ENCODE peak calls at places on chromosomes 2 and 18, in four cellular contexts. One of them, this sample, is unnamed.

GRCh38 chr2:111119847-111120252 is 864 bp upstream of the BCL2L11 start:
- DNase-seq in brain microvascular endothelial cell: no peak
- DNase-seq in cardiac muscle cell: no peak
- DNase-seq in A549: no peak
- DNase-seq in this sample: no peak

GRCh38 chr18:21110667-21111350 is 804 bp downstream of the ROCK1 start:
- DNase-seq in cardiac muscle cell: peak
- DNase-seq in brain microvascular endothelial cell: peak
- DNase-seq in A549: peak
- DNase-seq in this sample: peak

GRCh38 chr2:29066989-29067605 is 7.2 kb downstream of the PCARE start:
- DNase-seq in cardiac muscle cell: no peak
- DNase-seq in A549: no peak
- DNase-seq in brain microvascular endothelial cell: no peak
- DNase-seq in this sample: no peak

GRCh38 chr18:55477537-55478300 is 110.3 kb downstream of the TCF4 start:
- DNase-seq in cardiac muscle cell: peak
- DNase-seq in brain microvascular endothelial cell: no peak
- DNase-seq in A549: no peak
- DNase-seq in this sample: no peak

GRCh38 chr2:105827351-105828096 is 82.8 kb downstream of the NCK2 start:
- DNase-seq in A549: no peak
- DNase-seq in brain microvascular endothelial cell: no peak
- DNase-seq in cardiac muscle cell: no peak
- DNase-seq in this sample: no peak

GRCh38 chr2:217804786-217805678 is 197.8 kb downstream of the TNS1 start:
- DNase-seq in cardiac muscle cell: no peak
- DNase-seq in A549: no peak
- DNase-seq in brain microvascular endothelial cell: no peak
- DNase-seq in this sample: no peak

GRCh38 chr2:129885735-129886134 is 93.7 kb upstream of the RAB6C start:
- DNase-seq in cardiac muscle cell: peak
- DNase-seq in brain microvascular endothelial cell: no peak
- DNase-seq in A549: no peak
- DNase-seq in this sample: no peak

GRCh38 chr2:159695798-159696448 is 16.4 kb upstream of the MARCHF7 start:
- DNase-seq in brain microvascular endothelial cell: no peak
- DNase-seq in A549: no peak
- DNase-seq in cardiac muscle cell: no peak
- DNase-seq in this sample: no peak

GRCh38 chr2:231960810-231961348 is 634 bp upstream of the DIS3L2 start:
- DNase-seq in A549: no peak
- DNase-seq in brain microvascular endothelial cell: no peak
- DNase-seq in cardiac muscle cell: no peak
- DNase-seq in this sample: no peak

GRCh38 chr2:2731101-2731850 is 400.2 kb upstream of the MYT1L start:
- DNase-seq in brain microvascular endothelial cell: no peak
- DNase-seq in cardiac muscle cell: no peak
- DNase-seq in A549: no peak
- DNase-seq in this sample: no peak

GRCh38 chr2:47636176-47636575 is 146.8 kb upstream of the MSH6 start:
- DNase-seq in cardiac muscle cell: no peak
- DNase-seq in A549: no peak
- DNase-seq in brain microvascular endothelial cell: no peak
- DNase-seq in this sample: no peak

GRCh38 chr2:88765154-88765948 is 73.9 kb downstream of the RPIA start:
- DNase-seq in cardiac muscle cell: peak
- DNase-seq in brain microvascular endothelial cell: no peak
- DNase-seq in A549: peak
- DNase-seq in this sample: peak

GRCh38 chr2:111200333-111200879 is 79.7 kb downstream of the BCL2L11 start:
- DNase-seq in A549: no peak
- DNase-seq in brain microvascular endothelial cell: no peak
- DNase-seq in cardiac muscle cell: no peak
- DNase-seq in this sample: no peak

GRCh38 chr2:214193943-214194342 is 216.9 kb upstream of the VWC2L start:
- DNase-seq in brain microvascular endothelial cell: peak
- DNase-seq in cardiac muscle cell: no peak
- DNase-seq in A549: no peak
- DNase-seq in this sample: no peak

GRCh38 chr2:237742191-237742590 is 56.4 kb upstream of the RBM44 start:
- DNase-seq in brain microvascular endothelial cell: no peak
- DNase-seq in cardiac muscle cell: no peak
- DNase-seq in A549: no peak
- DNase-seq in this sample: no peak

GRCh38 chr2:206328979-206329378 is 54.5 kb downstream of the ZDBF2 start:
- DNase-seq in brain microvascular endothelial cell: no peak
- DNase-seq in cardiac muscle cell: no peak
- DNase-seq in A549: no peak
- DNase-seq in this sample: no peak

GRCh38 chr2:95284886-95285541 is 10.8 kb downstream of the PROM2 start:
- DNase-seq in brain microvascular endothelial cell: no peak
- DNase-seq in cardiac muscle cell: no peak
- DNase-seq in A549: no peak
- DNase-seq in this sample: no peak

GRCh38 chr2:16214861-16215260 is 274.5 kb downstream of the MYCN start:
- DNase-seq in brain microvascular endothelial cell: no peak
- DNase-seq in cardiac muscle cell: no peak
- DNase-seq in A549: no peak
- DNase-seq in this sample: no peak

GRCh38 chr2:101518470-101519172 is 43.7 kb upstream of the RFX8 start:
- DNase-seq in cardiac muscle cell: peak
- DNase-seq in A549: peak
- DNase-seq in brain microvascular endothelial cell: peak
- DNase-seq in this sample: no peak

GRCh38 chr2:232120911-232121310 is 159.4 kb downstream of the DIS3L2 start:
- DNase-seq in A549: no peak
- DNase-seq in cardiac muscle cell: peak
- DNase-seq in brain microvascular endothelial cell: no peak
- DNase-seq in this sample: no peak

GRCh38 chr2:157891630-157892016 is 15.5 kb upstream of the ACVR1 start:
- DNase-seq in A549: no peak
- DNase-seq in brain microvascular endothelial cell: no peak
- DNase-seq in cardiac muscle cell: no peak
- DNase-seq in this sample: no peak

GRCh38 chr2:191199929-191200328 is 45.3 kb upstream of the MYO1B start:
- DNase-seq in cardiac muscle cell: no peak
- DNase-seq in brain microvascular endothelial cell: no peak
- DNase-seq in A549: no peak
- DNase-seq in this sample: no peak

GRCh38 chr2:191190439-191190838 is 39.6 kb upstream of the STAT4 start:
- DNase-seq in cardiac muscle cell: no peak
- DNase-seq in brain microvascular endothelial cell: no peak
- DNase-seq in A549: no peak
- DNase-seq in this sample: no peak

GRCh38 chr2:191190861-191191552 is 40.2 kb upstream of the STAT4 start:
- DNase-seq in A549: no peak
- DNase-seq in brain microvascular endothelial cell: no peak
- DNase-seq in cardiac muscle cell: no peak
- DNase-seq in this sample: no peak

GRCh38 chr2:191198271-191198670 is 46.9 kb upstream of the MYO1B start:
- DNase-seq in cardiac muscle cell: no peak
- DNase-seq in A549: no peak
- DNase-seq in brain microvascular endothelial cell: no peak
- DNase-seq in this sample: no peak

GRCh38 chr2:191195021-191195420 is 44.2 kb upstream of the STAT4 start:
- DNase-seq in brain microvascular endothelial cell: no peak
- DNase-seq in A549: no peak
- DNase-seq in cardiac muscle cell: no peak
- DNase-seq in this sample: no peak
- H3K27ac ChIP-seq in brain microvascular endothelial cell: no peak
- H3K27ac ChIP-seq in A549: no peak
- H3K27ac ChIP-seq in cardiac muscle cell: no peak
- H3K27ac ChIP-seq in this sample: no peak

DNA sequence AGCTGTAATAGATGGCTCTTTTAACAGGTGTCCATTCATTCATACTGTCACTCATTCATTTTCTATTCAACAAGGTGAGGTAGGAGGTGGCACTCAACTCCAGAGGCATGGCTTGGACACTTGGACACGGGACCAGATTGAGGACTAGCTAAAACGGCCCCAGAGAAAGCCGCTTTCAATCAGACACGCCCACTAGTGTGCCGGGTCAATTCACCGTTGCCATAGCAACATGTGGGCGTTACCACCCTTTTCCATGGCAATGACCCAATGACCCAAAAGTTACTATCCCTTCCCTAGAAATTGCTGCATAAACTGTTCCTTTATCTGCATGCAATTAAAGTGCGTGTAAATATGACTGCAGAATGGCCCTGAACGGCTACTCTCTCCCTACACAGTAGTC is 49.2 kb upstream of the LGALSL start:
- DNase-seq in cardiac muscle cell: peak
- DNase-seq in A549: no peak
- DNase-seq in brain microvascular endothelial cell: no peak
- DNase-seq in this sample: no peak
- H3K27ac ChIP-seq in cardiac muscle cell: no peak
- H3K27ac ChIP-seq in A549: no peak
- H3K27ac ChIP-seq in brain microvascular endothelial cell: no peak
- H3K27ac ChIP-seq in this sample: peak

GRCh38 chr2:85598594-85599340 is 3.2 kb downstream of the RNF181 start:
- DNase-seq in cardiac muscle cell: no peak
- DNase-seq in A549: no peak
- DNase-seq in brain microvascular endothelial cell: no peak
- DNase-seq in this sample: no peak

GRCh38 chr2:85594715-85595377 is 699 bp upstream of the RNF181 start:
- DNase-seq in cardiac muscle cell: no peak
- DNase-seq in A549: no peak
- DNase-seq in brain microvascular endothelial cell: no peak
- DNase-seq in this sample: no peak

GRCh38 chr2:85597241-85597640 is 1.7 kb downstream of the RNF181 start:
- DNase-seq in A549: no peak
- DNase-seq in brain microvascular endothelial cell: no peak
- DNase-seq in cardiac muscle cell: no peak
- DNase-seq in this sample: no peak

GRCh38 chr2:85595378-85596232 is at the start of gene RNF181:
- DNase-seq in cardiac muscle cell: peak
- DNase-seq in A549: peak
- DNase-seq in brain microvascular endothelial cell: peak
- DNase-seq in this sample: peak

GRCh38 chr2:85596486-85597143 is 1.1 kb downstream of the RNF181 start:
- DNase-seq in A549: no peak
- DNase-seq in brain microvascular endothelial cell: no peak
- DNase-seq in cardiac muscle cell: no peak
- DNase-seq in this sample: no peak
- H3K27ac ChIP-seq in A549: peak
- H3K27ac ChIP-seq in brain microvascular endothelial cell: no peak
- H3K27ac ChIP-seq in cardiac muscle cell: peak
- H3K27ac ChIP-seq in this sample: no peak

GRCh38 chr2:70536517-70537060 is 17.0 kb downstream of the TGFA start:
- DNase-seq in cardiac muscle cell: no peak
- DNase-seq in brain microvascular endothelial cell: no peak
- DNase-seq in A549: no peak
- DNase-seq in this sample: no peak

GRCh38 chr2:70532244-70532935 is 21.2 kb downstream of the TGFA start:
- DNase-seq in A549: no peak
- DNase-seq in brain microvascular endothelial cell: no peak
- DNase-seq in cardiac muscle cell: no peak
- DNase-seq in this sample: no peak

GRCh38 chr2:70535573-70535972 is 18.1 kb downstream of the TGFA start:
- DNase-seq in brain microvascular endothelial cell: no peak
- DNase-seq in A549: no peak
- DNase-seq in cardiac muscle cell: no peak
- DNase-seq in this sample: no peak

GRCh38 chr2:70531419-70532130 is 22.1 kb downstream of the TGFA start:
- DNase-seq in cardiac muscle cell: no peak
- DNase-seq in A549: no peak
- DNase-seq in brain microvascular endothelial cell: no peak
- DNase-seq in this sample: no peak

DNA sequence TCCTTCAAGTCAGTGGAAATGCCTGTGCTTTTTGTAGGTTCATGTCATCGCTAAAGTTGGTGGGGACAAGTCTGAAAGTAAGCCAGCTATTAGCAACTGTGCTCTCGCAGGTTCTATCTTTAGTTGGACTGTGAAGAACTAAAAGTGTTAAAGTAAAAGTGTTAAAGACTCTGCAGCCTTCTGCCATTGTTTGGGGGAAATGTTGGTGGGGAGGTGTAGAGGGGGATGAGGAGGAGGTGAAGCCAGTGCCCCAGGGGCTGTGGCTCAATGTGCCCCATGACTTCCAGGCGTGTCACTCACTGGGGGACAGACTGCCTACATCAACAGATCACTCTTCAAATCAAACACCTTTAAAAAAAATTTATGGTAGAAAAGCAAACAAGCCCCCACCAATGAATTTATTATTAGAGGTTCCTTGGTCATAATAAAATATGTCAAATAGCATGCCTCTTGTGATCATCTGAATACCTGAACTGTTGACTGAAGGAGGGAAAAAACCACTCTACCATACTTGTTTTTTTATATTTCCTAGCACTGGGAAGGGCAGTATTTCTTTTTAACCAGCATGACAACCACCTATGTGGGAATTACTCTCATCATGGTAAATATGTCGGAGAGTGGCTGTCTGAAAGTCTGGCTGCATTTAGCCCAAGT is 19.3 kb downstream of the TGFA start:
- DNase-seq in A549: no peak
- DNase-seq in brain microvascular endothelial cell: no peak
- DNase-seq in cardiac muscle cell: no peak
- DNase-seq in this sample: no peak
- H3K27ac ChIP-seq in A549: no peak
- H3K27ac ChIP-seq in brain microvascular endothelial cell: no peak
- H3K27ac ChIP-seq in cardiac muscle cell: peak
- H3K27ac ChIP-seq in this sample: no peak

DNA sequence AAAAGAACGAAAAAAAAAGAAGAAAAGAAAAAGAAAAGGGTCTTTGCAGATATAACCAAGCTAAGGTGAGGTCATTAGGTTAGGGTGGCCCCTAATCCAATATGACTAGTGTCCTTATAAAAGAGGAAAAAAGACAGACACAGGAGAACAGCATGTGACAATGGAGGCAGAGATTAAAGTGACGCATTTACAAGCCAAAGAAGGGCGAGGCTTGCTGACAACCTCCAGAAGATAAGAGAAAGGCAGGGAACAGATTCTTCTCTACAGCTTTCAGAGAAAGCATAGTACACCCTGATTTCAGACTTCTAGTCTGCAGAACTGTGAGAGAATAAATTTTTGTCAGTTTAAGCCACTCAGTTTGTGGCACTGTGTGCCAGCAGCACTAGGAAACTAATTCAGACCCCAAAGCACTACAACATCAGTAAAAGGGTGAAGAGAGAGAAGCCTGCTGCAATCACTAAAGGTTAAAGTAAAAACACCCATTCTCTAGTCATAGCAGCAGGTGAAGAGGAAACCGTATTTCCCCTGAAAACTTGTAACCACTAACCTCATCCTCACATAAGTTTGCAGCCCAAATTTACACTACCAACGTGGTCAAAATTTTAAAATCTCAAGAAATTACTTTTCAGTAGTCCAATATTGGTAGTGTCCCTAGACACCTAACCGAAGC is 17.6 kb downstream of the REEP1 start:
- DNase-seq in cardiac muscle cell: no peak
- DNase-seq in brain microvascular endothelial cell: no peak
- DNase-seq in A549: no peak
- DNase-seq in this sample: no peak
- H3K27ac ChIP-seq in cardiac muscle cell: peak
- H3K27ac ChIP-seq in brain microvascular endothelial cell: no peak
- H3K27ac ChIP-seq in A549: no peak
- H3K27ac ChIP-seq in this sample: peak

This sample was measured in caudate nucleus.